ENCODE peak calls at places on chromosome 7, in four cellular contexts. O, K, J and D are unnamed samples.

GRCh38 chr7:130063036-130063435 is 7.3 kb upstream of the KLHDC10 start:
- DNase-seq in O (peak), K (peak), J (peak), D (peak)

GRCh38 chr7:80636709-80637108 is 1.7 kb upstream of the CD36 start:
- DNase-seq in O (no peak), K (no peak), J (no peak), D (no peak)

GRCh38 chr7:111784311-111784710 is 222.0 kb upstream of the IMMP2L start:
- DNase-seq in O (no peak), K (no peak), J (no peak), D (no peak)

GRCh38 chr7:106047818-106048490 is 64.2 kb downstream of the SYPL1 start:
- DNase-seq in O (no peak), K (no peak), J (no peak), D (no peak)

GRCh38 chr7:96118449-96119001 is 203.4 kb downstream of the SLC25A13 start:
- DNase-seq in O (no peak), K (peak), J (no peak), D (no peak)

GRCh38 chr7:107506683-107507339 is 37.0 kb downstream of the GPR22 start:
- DNase-seq in O (no peak), K (peak), J (no peak), D (no peak)

GRCh38 chr7:108270385-108270784 is 140.2 kb upstream of the LAMB4 start:
- DNase-seq in O (no peak), K (no peak), J (no peak), D (no peak)

GRCh38 chr7:157010588-157011332 is at the start of gene MNX1:
- DNase-seq in O (no peak), K (peak), J (peak), D (peak)

GRCh38 chr7:133561361-133561760 is 308.5 kb downstream of the EXOC4 start:
- DNase-seq in O (peak), K (no peak), J (no peak), D (no peak)

GRCh38 chr7:105905209-105905910 is 29.0 kb upstream of the ATXN7L1 start:
- DNase-seq in O (no peak), K (peak), J (no peak), D (no peak)

GRCh38 chr7:32605032-32605431 is 109.7 kb downstream of the AVL9 start:
- DNase-seq in O (no peak), K (no peak), J (no peak), D (no peak)

GRCh38 chr7:76430836-76431235 is 6.1 kb downstream of the ZP3 start:
- DNase-seq in O (no peak), K (no peak), J (no peak), D (no peak)

GRCh38 chr7:138204285-138204988 is 128.2 kb downstream of the AKR1D1 start:
- DNase-seq in O (no peak), K (no peak), J (no peak), D (no peak)

GRCh38 chr7:100968650-100969049 is 715 bp upstream of the MUC12 start:
- DNase-seq in O (no peak), K (peak), J (no peak), D (no peak)

GRCh38 chr7:51062222-51062987 is 254.2 kb downstream of the COBL start:
- DNase-seq in O (no peak), K (no peak), J (no peak), D (no peak)

GRCh38 chr7:142516038-142516501 is 233.2 kb upstream of the PRSS1 start:
- DNase-seq in O (peak), K (peak), J (peak), D (peak)

GRCh38 chr7:140061607-140061930 is 1.2 kb downstream of the PARP12 start:
- DNase-seq in O (no peak), K (no peak), J (no peak), D (no peak)

GRCh38 chr7:129646369-129647021 is 35.0 kb downstream of the NRF1 start:
- DNase-seq in O (no peak), K (peak), J (no peak), D (no peak)

GRCh38 chr7:155172141-155172540 is 102.0 kb downstream of the HTR5A start:
- DNase-seq in O (no peak), K (no peak), J (no peak), D (no peak)

GRCh38 chr7:151871904-151872303 is 5.0 kb downstream of the PRKAG2 start:
- DNase-seq in O (no peak), K (no peak), J (no peak), D (no peak)

GRCh38 chr7:97145068-97145467 is 27.6 kb downstream of the SDHAF3 start:
- DNase-seq in O (peak), K (no peak), J (no peak), D (no peak)

GRCh38 chr7:33109758-33110238 is 594 bp upstream of the RP9 start:
- DNase-seq in O (peak), K (no peak), J (no peak), D (no peak)

GRCh38 chr7:94395141-94396041 is 696 bp downstream of the COL1A2 start:
- DNase-seq in O (peak), K (peak), J (peak), D (peak)

GRCh38 chr7:78179211-78179610 is 380.6 kb downstream of the PHTF2 start:
- DNase-seq in O (no peak), K (no peak), J (no peak), D (no peak)

GRCh38 chr7:71453630-71454029 is 321.7 kb downstream of the GALNT17 start:
- DNase-seq in O (no peak), K (no peak), J (no peak), D (no peak)

GRCh38 chr7:120079704-120080103 is 193.3 kb upstream of the KCND2 start:
- DNase-seq in O (no peak), K (no peak), J (no peak), D (no peak)